ENCODE peak calls at places on chromosomes 3 and 15, in six cellular contexts. One of them, this sample, is unnamed.

GRCh38 chr15:92801774-92802464 is 98.2 kb upstream of the CHD2 start:
- DNase-seq in NCI-H1092: no peak
- DNase-seq in heart right ventricle: peak
- DNase-seq in colonic mucosa: peak
- DNase-seq in activated T-helper 9 cell treated with anti-CD3 and anti-CD28 coated beads, Interleukin-2, amount 50 U/mL, for 16 hours: no peak
- DNase-seq in retinal pigment epithelial cell: no peak
- DNase-seq in this sample: peak

GRCh38 chr3:73804204-73804603 is 179.5 kb upstream of the PDZRN3 start:
- DNase-seq in NCI-H1092: no peak
- DNase-seq in heart right ventricle: no peak
- DNase-seq in colonic mucosa: no peak
- DNase-seq in activated T-helper 9 cell treated with anti-CD3 and anti-CD28 coated beads, Interleukin-2, amount 50 U/mL, for 16 hours: no peak
- DNase-seq in retinal pigment epithelial cell: no peak
- DNase-seq in this sample: no peak

GRCh38 chr3:124467980-124468902 is 262.0 kb upstream of the UMPS start:
- DNase-seq in NCI-H1092: peak
- DNase-seq in heart right ventricle: peak
- DNase-seq in colonic mucosa: peak
- DNase-seq in activated T-helper 9 cell treated with anti-CD3 and anti-CD28 coated beads, Interleukin-2, amount 50 U/mL, for 16 hours: no peak
- DNase-seq in retinal pigment epithelial cell: no peak
- DNase-seq in this sample: peak

GRCh38 chr3:195200010-195200822 is 70.7 kb downstream of the XXYLT1 start:
- DNase-seq in NCI-H1092: no peak
- DNase-seq in heart right ventricle: no peak
- DNase-seq in colonic mucosa: peak
- DNase-seq in activated T-helper 9 cell treated with anti-CD3 and anti-CD28 coated beads, Interleukin-2, amount 50 U/mL, for 16 hours: no peak
- DNase-seq in retinal pigment epithelial cell: no peak
- DNase-seq in this sample: no peak

GRCh38 chr3:146421814-146422748 is 47.3 kb downstream of the PLSCR2 start:
- DNase-seq in NCI-H1092: no peak
- DNase-seq in heart right ventricle: no peak
- DNase-seq in colonic mucosa: no peak
- DNase-seq in activated T-helper 9 cell treated with anti-CD3 and anti-CD28 coated beads, Interleukin-2, amount 50 U/mL, for 16 hours: no peak
- DNase-seq in retinal pigment epithelial cell: no peak
- DNase-seq in this sample: peak

GRCh38 chr3:188090626-188091309 is 63.2 kb upstream of the LPP start:
- DNase-seq in NCI-H1092: peak
- DNase-seq in heart right ventricle: no peak
- DNase-seq in colonic mucosa: no peak
- DNase-seq in activated T-helper 9 cell treated with anti-CD3 and anti-CD28 coated beads, Interleukin-2, amount 50 U/mL, for 16 hours: no peak
- DNase-seq in retinal pigment epithelial cell: no peak
- DNase-seq in this sample: no peak

GRCh38 chr15:60899322-60899966 is 329.7 kb downstream of the RORA start:
- DNase-seq in NCI-H1092: no peak
- DNase-seq in heart right ventricle: no peak
- DNase-seq in colonic mucosa: no peak
- DNase-seq in activated T-helper 9 cell treated with anti-CD3 and anti-CD28 coated beads, Interleukin-2, amount 50 U/mL, for 16 hours: peak
- DNase-seq in retinal pigment epithelial cell: no peak
- DNase-seq in this sample: no peak

GRCh38 chr15:38972831-38973230 is 408.2 kb upstream of the RASGRP1 start:
- DNase-seq in NCI-H1092: no peak
- DNase-seq in heart right ventricle: no peak
- DNase-seq in colonic mucosa: no peak
- DNase-seq in activated T-helper 9 cell treated with anti-CD3 and anti-CD28 coated beads, Interleukin-2, amount 50 U/mL, for 16 hours: no peak
- DNase-seq in retinal pigment epithelial cell: peak
- DNase-seq in this sample: peak

GRCh38 chr15:100705065-100705464 is 102.7 kb downstream of the ASB7 start:
- DNase-seq in NCI-H1092: no peak
- DNase-seq in heart right ventricle: no peak
- DNase-seq in colonic mucosa: no peak
- DNase-seq in activated T-helper 9 cell treated with anti-CD3 and anti-CD28 coated beads, Interleukin-2, amount 50 U/mL, for 16 hours: no peak
- DNase-seq in retinal pigment epithelial cell: no peak
- DNase-seq in this sample: no peak

GRCh38 chr3:14913071-14913925 is 34.1 kb upstream of the NR2C2 start:
- DNase-seq in NCI-H1092: no peak
- DNase-seq in heart right ventricle: no peak
- DNase-seq in colonic mucosa: no peak
- DNase-seq in activated T-helper 9 cell treated with anti-CD3 and anti-CD28 coated beads, Interleukin-2, amount 50 U/mL, for 16 hours: no peak
- DNase-seq in retinal pigment epithelial cell: no peak
- DNase-seq in this sample: no peak

GRCh38 chr15:45121706-45122417 is 7.7 kb downstream of the DUOXA2 start:
- DNase-seq in NCI-H1092: no peak
- DNase-seq in heart right ventricle: no peak
- DNase-seq in colonic mucosa: no peak
- DNase-seq in activated T-helper 9 cell treated with anti-CD3 and anti-CD28 coated beads, Interleukin-2, amount 50 U/mL, for 16 hours: no peak
- DNase-seq in retinal pigment epithelial cell: peak
- DNase-seq in this sample: peak

GRCh38 chr3:50356553-50356952 is 2.8 kb downstream of the TMEM115 start:
- DNase-seq in NCI-H1092: no peak
- DNase-seq in heart right ventricle: no peak
- DNase-seq in colonic mucosa: peak
- DNase-seq in activated T-helper 9 cell treated with anti-CD3 and anti-CD28 coated beads, Interleukin-2, amount 50 U/mL, for 16 hours: no peak
- DNase-seq in retinal pigment epithelial cell: no peak
- DNase-seq in this sample: peak

GRCh38 chr15:82986442-82986780 is 401 bp downstream of the RAMAC start:
- DNase-seq in NCI-H1092: no peak
- DNase-seq in heart right ventricle: no peak
- DNase-seq in colonic mucosa: no peak
- DNase-seq in activated T-helper 9 cell treated with anti-CD3 and anti-CD28 coated beads, Interleukin-2, amount 50 U/mL, for 16 hours: no peak
- DNase-seq in retinal pigment epithelial cell: no peak
- DNase-seq in this sample: no peak

GRCh38 chr15:67240235-67241131 is 14.0 kb downstream of the AAGAB start:
- DNase-seq in NCI-H1092: no peak
- DNase-seq in heart right ventricle: no peak
- DNase-seq in colonic mucosa: no peak
- DNase-seq in activated T-helper 9 cell treated with anti-CD3 and anti-CD28 coated beads, Interleukin-2, amount 50 U/mL, for 16 hours: no peak
- DNase-seq in retinal pigment epithelial cell: no peak
- DNase-seq in this sample: no peak

GRCh38 chr3:138960417-138960852 is 13.4 kb downstream of the FOXL2NB start:
- DNase-seq in NCI-H1092: no peak
- DNase-seq in heart right ventricle: no peak
- DNase-seq in colonic mucosa: no peak
- DNase-seq in activated T-helper 9 cell treated with anti-CD3 and anti-CD28 coated beads, Interleukin-2, amount 50 U/mL, for 16 hours: no peak
- DNase-seq in retinal pigment epithelial cell: no peak
- DNase-seq in this sample: no peak

GRCh38 chr3:54531741-54532140 is 396.1 kb downstream of the LRTM1 start:
- DNase-seq in NCI-H1092: no peak
- DNase-seq in heart right ventricle: no peak
- DNase-seq in colonic mucosa: no peak
- DNase-seq in activated T-helper 9 cell treated with anti-CD3 and anti-CD28 coated beads, Interleukin-2, amount 50 U/mL, for 16 hours: no peak
- DNase-seq in retinal pigment epithelial cell: no peak
- DNase-seq in this sample: no peak

GRCh38 chr3:17320266-17320665 is 422.2 kb downstream of the TBC1D5 start:
- DNase-seq in NCI-H1092: no peak
- DNase-seq in heart right ventricle: no peak
- DNase-seq in colonic mucosa: no peak
- DNase-seq in activated T-helper 9 cell treated with anti-CD3 and anti-CD28 coated beads, Interleukin-2, amount 50 U/mL, for 16 hours: no peak
- DNase-seq in retinal pigment epithelial cell: no peak
- DNase-seq in this sample: no peak

GRCh38 chr15:74200394-74200793 is 2.2 kb downstream of the STRA6 start:
- DNase-seq in NCI-H1092: no peak
- DNase-seq in heart right ventricle: no peak
- DNase-seq in colonic mucosa: no peak
- DNase-seq in activated T-helper 9 cell treated with anti-CD3 and anti-CD28 coated beads, Interleukin-2, amount 50 U/mL, for 16 hours: no peak
- DNase-seq in retinal pigment epithelial cell: no peak
- DNase-seq in this sample: peak